ENCODE peak calls at places on chromosomes 13 and 19, in four cellular contexts. Y, A, R and L are unnamed samples.

GRCh38 chr13:25281937-25282332 is 5.4 kb downstream of the MTMR6 start:
- DNase-seq in Y (no peak), A (no peak), R (no peak), L (no peak)

GRCh38 chr19:40646564-40647254 is 43.7 kb downstream of the NUMBL start:
- DNase-seq in Y (no peak), A (no peak), R (no peak), L (no peak)

GRCh38 chr19:6890938-6891337 is 3.6 kb downstream of the ADGRE1 start:
- DNase-seq in Y (no peak), A (no peak), R (no peak), L (no peak)

GRCh38 chr19:47036233-47036651 is 12.2 kb downstream of the TMEM160 start:
- DNase-seq in Y (peak; percentile 42), A (no peak), R (no peak), L (peak; percentile 78)

GRCh38 chr19:39155741-39156140 is 30.2 kb downstream of the PAK4 start:
- DNase-seq in Y (no peak), A (no peak), R (no peak), L (no peak)

GRCh38 chr13:44281252-44282000 is 92.2 kb upstream of the SERP2 start:
- DNase-seq in Y (no peak), A (no peak), R (no peak), L (no peak)

GRCh38 chr13:94351292-94352000 is 128.0 kb downstream of the DCT start:
- DNase-seq in Y (no peak), A (no peak), R (no peak), L (no peak)

GRCh38 chr19:33241091-33241529 is 15.5 kb upstream of the SLC7A10 start:
- DNase-seq in Y (no peak), A (no peak), R (no peak), L (no peak)

GRCh38 chr13:107043016-107043957 is 475.4 kb upstream of the ARGLU1 start:
- DNase-seq in Y (no peak), A (no peak), R (no peak), L (no peak)

GRCh38 chr13:51845574-51846318 is 769 bp upstream of the TMEM272 start:
- DNase-seq in Y (no peak), A (no peak), R (no peak), L (no peak)

GRCh38 chr19:52897149-52897935 is at the start of gene ZNF320:
- DNase-seq in Y (peak; percentile 97), A (peak; percentile 85), R (peak; percentile 96), L (peak; percentile 97)

GRCh38 chr19:15358918-15359317 is 20.7 kb downstream of the AKAP8 start:
- DNase-seq in Y (no peak), A (no peak), R (no peak), L (no peak)

GRCh38 chr19:40247178-40247577 is 20.7 kb upstream of the CCNP start:
- DNase-seq in Y (no peak), A (no peak), R (no peak), L (no peak)

GRCh38 chr19:39765091-39766076 is 13.3 kb upstream of the LEUTX start:
- DNase-seq in Y (peak; percentile 83), A (peak; percentile 36), R (peak; percentile 43), L (peak; percentile 44)

GRCh38 chr19:11378319-11379189 is 4.1 kb downstream of the SWSAP1 start:
- DNase-seq in Y (peak; percentile 88), A (no peak), R (peak; percentile 49), L (peak; percentile 55)

GRCh38 chr13:49021953-49022352 is 46.2 kb downstream of the FNDC3A start:
- DNase-seq in Y (no peak), A (no peak), R (no peak), L (no peak)

GRCh38 chr19:3722443-3723109 is 14.4 kb downstream of the TJP3 start:
- DNase-seq in Y (peak; percentile 74), A (no peak), R (no peak), L (peak; percentile 84)

GRCh38 chr19:3721131-3721899 is 13.1 kb downstream of the TJP3 start:
- DNase-seq in Y (peak; percentile 97), A (peak; percentile 95), R (peak; percentile 61), L (peak; percentile 97)

GRCh38 chr19:3723110-3723488 is 14.9 kb downstream of the TJP3 start:
- DNase-seq in Y (no peak), A (no peak), R (no peak), L (no peak)

GRCh38 chr19:3720533-3720917 is 12.3 kb downstream of the TJP3 start:
- DNase-seq in Y (peak; percentile 32), A (no peak), R (no peak), L (peak; percentile 93)

GRCh38 chr19:3721900-3722442 is 13.8 kb downstream of the TJP3 start:
- DNase-seq in Y (no peak), A (no peak), R (no peak), L (no peak)
- H3K9ac ChIP-seq in Y (no peak overlapping the region), A (peak overlapping the region; percentile 60), R (no peak overlapping the region), L (peak overlapping the region; percentile 52)

DNA sequence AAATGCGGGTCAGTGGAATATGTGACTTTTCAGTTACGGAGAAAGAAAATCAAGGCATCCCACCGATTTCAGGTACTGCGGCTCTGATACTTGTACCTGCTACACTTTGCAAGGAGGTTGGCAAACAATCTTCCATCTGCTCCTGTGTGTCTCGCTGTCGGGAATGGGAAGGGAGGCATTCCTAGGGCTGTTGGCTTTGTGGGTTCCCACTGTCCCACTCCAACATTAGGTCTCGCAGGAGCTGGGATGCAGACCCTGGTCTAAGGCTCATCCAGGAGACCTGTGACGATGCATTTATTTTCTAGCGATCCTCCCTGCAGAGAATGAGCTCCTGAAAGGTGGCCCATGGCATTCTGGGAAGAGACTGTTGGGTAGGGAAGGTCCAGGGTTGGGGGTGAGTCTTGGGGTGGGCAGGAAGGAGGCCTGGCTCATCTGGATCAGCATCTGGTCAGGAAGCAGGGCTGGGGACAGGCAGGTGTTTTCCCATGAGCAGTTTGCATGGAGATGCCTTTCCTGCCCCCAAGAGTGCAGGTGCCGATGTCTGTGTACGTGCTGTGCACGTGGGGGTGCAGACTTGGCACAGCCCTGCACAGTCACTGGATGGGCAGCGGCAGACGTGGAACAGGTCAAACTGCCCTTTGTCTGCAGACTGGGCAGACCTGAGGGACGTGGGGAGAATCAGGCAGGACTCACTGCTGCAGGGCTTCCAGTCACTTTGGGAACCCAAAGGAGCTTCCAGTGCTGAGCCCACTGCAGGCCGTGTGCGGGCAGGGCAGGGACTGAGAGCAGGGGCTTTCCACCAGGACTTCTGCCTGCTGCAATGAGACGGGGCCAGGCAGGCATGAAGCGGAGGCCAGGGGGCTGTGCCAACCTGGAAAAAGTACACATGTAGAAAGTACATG is 152.4 kb downstream of the TEX29 start:
- DNase-seq in Y (no peak), A (no peak), R (no peak), L (peak; percentile 4)
- H3K9ac ChIP-seq in Y (no peak overlapping the region), A (no peak overlapping the region), R (no peak overlapping the region), L (no peak overlapping the region)

GRCh38 chr13:33644607-33645543 is 173.1 kb upstream of the RFC3 start:
- DNase-seq in Y (no peak), A (no peak), R (no peak), L (no peak)
- H3K9ac ChIP-seq in Y (no peak overlapping the region), A (no peak overlapping the region), R (no peak overlapping the region), L (no peak overlapping the region)

GRCh38 chr19:1253514-1254080 is 5.2 kb downstream of the MIDN start:
- DNase-seq in Y (no peak), A (no peak), R (no peak), L (peak; percentile 75)

GRCh38 chr19:1251503-1252220 is 3.3 kb downstream of the MIDN start:
- DNase-seq in Y (peak; percentile 38), A (no peak), R (peak; percentile 54), L (no peak)

GRCh38 chr19:1252221-1252817 is 3.9 kb downstream of the MIDN start:
- DNase-seq in Y (no peak), A (no peak), R (peak; percentile 89), L (peak; percentile 85)

GRCh38 chr19:1254081-1254527 is 5.7 kb downstream of the MIDN start:
- DNase-seq in Y (no peak), A (no peak), R (no peak), L (no peak)

GRCh38 chr19:1252818-1253513 is 4.6 kb downstream of the MIDN start:
- DNase-seq in Y (no peak), A (no peak), R (peak; percentile 88), L (peak; percentile 91)
- H3K9ac ChIP-seq in Y (no peak overlapping the region), A (peak overlapping the region; percentile 91), R (peak overlapping the region; percentile 69), L (peak overlapping the region; percentile 99)

GRCh38 chr19:50059045-50059444 is 33.2 kb downstream of the ZNF473 start:
- DNase-seq in Y (no peak), A (no peak), R (no peak), L (no peak)

GRCh38 chr19:50065938-50066337 is 40.1 kb downstream of the ZNF473 start:
- DNase-seq in Y (no peak), A (no peak), R (no peak), L (no peak)

GRCh38 chr19:50061650-50062049 is 35.8 kb downstream of the ZNF473 start:
- DNase-seq in Y (no peak), A (no peak), R (no peak), L (no peak)

GRCh38 chr19:50058425-50058824 is 32.6 kb downstream of the ZNF473 start:
- DNase-seq in Y (no peak), A (no peak), R (no peak), L (no peak)

DNA sequence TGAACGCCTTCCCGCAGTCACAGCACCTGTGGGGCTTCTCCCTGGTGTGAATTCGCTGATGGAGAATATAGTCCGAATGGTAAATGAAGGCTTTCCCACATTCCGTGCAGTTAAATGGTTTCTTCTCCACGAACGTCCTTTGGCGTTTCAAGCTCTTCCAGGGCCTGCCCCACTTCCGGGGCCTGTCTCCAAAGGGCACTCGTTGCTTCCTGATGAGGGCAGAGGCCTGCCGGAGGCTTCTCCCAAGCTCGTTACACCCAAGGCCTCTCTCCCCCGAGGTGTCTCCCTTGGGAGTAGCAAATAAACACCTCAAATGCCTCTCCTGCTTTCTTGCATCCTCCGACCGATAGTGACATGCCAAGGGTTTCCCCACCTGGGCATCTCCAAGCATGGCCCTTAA is 34.3 kb downstream of the ZNF473 start:
- DNase-seq in Y (no peak), A (no peak), R (no peak), L (no peak)
- H3K9ac ChIP-seq in Y (no peak overlapping the region), A (no peak overlapping the region), R (no peak overlapping the region), L (no peak overlapping the region)

GRCh38 chr13:114269281-114269770 is 12.1 kb upstream of the UPF3A start:
- DNase-seq in Y (no peak), A (no peak), R (no peak), L (no peak)
- H3K9ac ChIP-seq in Y (no peak overlapping the region), A (no peak overlapping the region), R (no peak overlapping the region), L (no peak overlapping the region)